ENCODE peak calls at places on chromosomes 16 and 17, in five cellular contexts. Q is NCI-H1105; G is keratinocyte; A is suprapubic skin; B is stimulated activated naive CD8-positive, alpha-beta T cell treated with anti-CD3 and anti-CD28 coated beads, Interleukin-15, Interleukin-2, amounts not matched to agents 100 U/mL and 50 U/mL, for 24 hours. I is an unnamed sample.

GRCh38 chr17:75504347-75505151 is 10.8 kb downstream of the CASKIN2 start:
- DNase-seq in Q (no peak), G (no peak), A (no peak), B (peak; percentile 49), I (no peak)

GRCh38 chr17:47223007-47223406 is 13.9 kb downstream of the MYL4 start:
- DNase-seq in Q (no peak), G (no peak), A (no peak), B (no peak), I (no peak)

GRCh38 chr17:9538626-9539025 is 37.0 kb downstream of the STX8 start:
- DNase-seq in Q (no peak), G (no peak), A (no peak), B (no peak), I (no peak)

GRCh38 chr17:39139137-39139516 is 12.3 kb downstream of the PLXDC1 start:
- DNase-seq in Q (no peak), G (peak; percentile 59), A (no peak), B (no peak), I (peak; percentile 10)

GRCh38 chr17:16942141-16943031 is 29.5 kb downstream of the TNFRSF13B start:
- DNase-seq in Q (no peak), G (no peak), A (no peak), B (no peak), I (no peak)

GRCh38 chr17:59093702-59094231 is 12.9 kb downstream of the TRIM37 start:
- DNase-seq in Q (no peak), G (peak; percentile 36), A (no peak), B (no peak), I (peak; percentile 41)

GRCh38 chr16:88076211-88076931 is 125.1 kb downstream of the BANP start:
- DNase-seq in Q (no peak), G (no peak), A (peak; percentile 53), B (no peak), I (no peak)

GRCh38 chr16:2256531-2257140 is 5.2 kb upstream of the ECI1 start:
- DNase-seq in Q (no peak), G (no peak), A (no peak), B (no peak), I (no peak)